ENCODE peak calls at places on chromosomes 11 and 22, in eight cellular contexts. Q is H4; K is stimulated activated CD8-positive, alpha-beta memory T cell treated with anti-CD3 and anti-CD28 coated beads, Interleukin-15, amount 100 ng/mL, for 24 hours; H is foreskin fibroblast; P is coronary artery; M is stimulated activated CD4-positive, alpha-beta T cell treated with anti-CD3 and anti-CD28 coated beads, Interleukin-2, amount 100 ng/mL, for 24 hours; Z is IMR-90; L is AG20443. W is an unnamed sample.

GRCh38 chr11:65320386-65321075 is 5.9 kb downstream of the CDC42EP2 start:
- DNase-seq in L (no peak), Q (no peak), H (no peak), K (no peak), Z (no peak), M (no peak), P (no peak), W (no peak)

GRCh38 chr11:17734418-17734911 is at the start of gene KCNC1:
- DNase-seq in Q (no peak), P (no peak), K (no peak), M (peak; percentile 15), Z (peak; percentile 34), L (peak; percentile 84), H (peak; percentile 28), W (no peak)

GRCh38 chr11:46336781-46337180 is 10.5 kb upstream of the DGKZ start:
- DNase-seq in M (no peak), P (no peak), H (no peak), Q (peak; percentile 90), K (no peak), L (no peak), Z (no peak), W (no peak)

GRCh38 chr11:104246590-104246989 is 82.6 kb upstream of the PDGFD start:
- DNase-seq in Z (no peak), H (no peak), Q (no peak), K (no peak), L (no peak), P (no peak), M (no peak), W (no peak)

GRCh38 chr11:7538023-7538422 is 24.2 kb downstream of the PPFIBP2 start:
- DNase-seq in P (no peak), Q (no peak), H (no peak), K (no peak), M (peak; percentile 14), L (peak; percentile 85), Z (no peak), W (no peak)

GRCh38 chr11:106708348-106708747 is 309.9 kb downstream of the GUCY1A2 start:
- DNase-seq in H (no peak), P (no peak), Z (no peak), K (no peak), M (no peak), L (no peak), Q (no peak), W (no peak)

GRCh38 chr11:86606270-86606848 is 66.1 kb downstream of the ME3 start:
- DNase-seq in Z (no peak), L (no peak), K (no peak), P (no peak), Q (no peak), M (no peak), H (no peak), W (no peak)

GRCh38 chr22:28909375-28909774 is 26.0 kb downstream of the ZNRF3 start:
- DNase-seq in H (no peak), P (no peak), Q (no peak), L (no peak), M (peak; percentile 85), K (peak; percentile 10), Z (peak; percentile 58), W (no peak)

W was measured in CD4-positive, alpha-beta memory T cell.